ENCODE peak calls at places on chromosomes 5 and 9, in eight cellular contexts. One of them, this sample, is unnamed.

GRCh38 chr5:7878381-7878873 is 9.5 kb downstream of the MTRR start:
- DNase-seq in AG09319: no peak
- DNase-seq in spleen: no peak
- DNase-seq in left lung: no peak
- DNase-seq in Peyer's patch: no peak
- DNase-seq in KG1: no peak
- DNase-seq in KBM-7: no peak
- DNase-seq in naive thymus-derived CD8-positive, alpha-beta T cell: no peak
- DNase-seq in this sample: no peak

GRCh38 chr9:14027114-14027812 is 286.7 kb downstream of the NFIB start:
- DNase-seq in AG09319: no peak
- DNase-seq in spleen: no peak
- DNase-seq in left lung: peak
- DNase-seq in Peyer's patch: no peak
- DNase-seq in KG1: no peak
- DNase-seq in KBM-7: no peak
- DNase-seq in naive thymus-derived CD8-positive, alpha-beta T cell: no peak
- DNase-seq in this sample: no peak

GRCh38 chr5:132272341-132273210 is 15.1 kb downstream of the PDLIM4 start:
- DNase-seq in AG09319: no peak
- DNase-seq in spleen: peak
- DNase-seq in left lung: no peak
- DNase-seq in Peyer's patch: peak
- DNase-seq in KG1: no peak
- DNase-seq in KBM-7: peak
- DNase-seq in naive thymus-derived CD8-positive, alpha-beta T cell: peak
- DNase-seq in this sample: peak

GRCh38 chr9:77149879-77150278 is 27.5 kb upstream of the VPS13A start:
- DNase-seq in AG09319: no peak
- DNase-seq in spleen: no peak
- DNase-seq in left lung: no peak
- DNase-seq in Peyer's patch: no peak
- DNase-seq in KG1: no peak
- DNase-seq in KBM-7: no peak
- DNase-seq in naive thymus-derived CD8-positive, alpha-beta T cell: no peak
- DNase-seq in this sample: no peak

GRCh38 chr5:9430306-9430705 is 115.6 kb downstream of the SEMA5A start:
- DNase-seq in AG09319: no peak
- DNase-seq in spleen: no peak
- DNase-seq in left lung: no peak
- DNase-seq in Peyer's patch: no peak
- DNase-seq in KG1: no peak
- DNase-seq in KBM-7: no peak
- DNase-seq in naive thymus-derived CD8-positive, alpha-beta T cell: no peak
- DNase-seq in this sample: no peak

GRCh38 chr5:1204693-1205242 is 3.4 kb downstream of the SLC6A19 start:
- DNase-seq in AG09319: no peak
- DNase-seq in spleen: no peak
- DNase-seq in left lung: no peak
- DNase-seq in Peyer's patch: no peak
- DNase-seq in KG1: no peak
- DNase-seq in KBM-7: peak
- DNase-seq in naive thymus-derived CD8-positive, alpha-beta T cell: no peak
- DNase-seq in this sample: no peak

GRCh38 chr5:159412284-159413046 is 82.2 kb upstream of the IL12B start:
- DNase-seq in AG09319: no peak
- DNase-seq in spleen: peak
- DNase-seq in left lung: no peak
- DNase-seq in Peyer's patch: no peak
- DNase-seq in KG1: peak
- DNase-seq in KBM-7: peak
- DNase-seq in naive thymus-derived CD8-positive, alpha-beta T cell: peak
- DNase-seq in this sample: peak

GRCh38 chr5:132677191-132677590 is 3.4 kb downstream of the IL4 start:
- DNase-seq in AG09319: peak
- DNase-seq in spleen: peak
- DNase-seq in left lung: peak
- DNase-seq in Peyer's patch: peak
- DNase-seq in KG1: no peak
- DNase-seq in KBM-7: no peak
- DNase-seq in naive thymus-derived CD8-positive, alpha-beta T cell: no peak
- DNase-seq in this sample: no peak

GRCh38 chr5:88743231-88743879 is 139.6 kb downstream of the MEF2C start:
- DNase-seq in AG09319: no peak
- DNase-seq in spleen: no peak
- DNase-seq in left lung: no peak
- DNase-seq in Peyer's patch: no peak
- DNase-seq in KG1: no peak
- DNase-seq in KBM-7: no peak
- DNase-seq in naive thymus-derived CD8-positive, alpha-beta T cell: no peak
- DNase-seq in this sample: no peak

GRCh38 chr5:132877938-132878337 is 4.5 kb downstream of the LEAP2 start:
- DNase-seq in AG09319: no peak
- DNase-seq in spleen: no peak
- DNase-seq in left lung: peak
- DNase-seq in Peyer's patch: no peak
- DNase-seq in KG1: no peak
- DNase-seq in KBM-7: no peak
- DNase-seq in naive thymus-derived CD8-positive, alpha-beta T cell: no peak
- DNase-seq in this sample: no peak

GRCh38 chr9:128558431-128559310 is 6.3 kb downstream of the SPTAN1 start:
- DNase-seq in AG09319: no peak
- DNase-seq in spleen: peak
- DNase-seq in left lung: peak
- DNase-seq in Peyer's patch: peak
- DNase-seq in KG1: peak
- DNase-seq in KBM-7: peak
- DNase-seq in naive thymus-derived CD8-positive, alpha-beta T cell: peak
- DNase-seq in this sample: peak

GRCh38 chr5:138054863-138055558 is 22.1 kb upstream of the FAM13B start:
- DNase-seq in AG09319: no peak
- DNase-seq in spleen: no peak
- DNase-seq in left lung: no peak
- DNase-seq in Peyer's patch: no peak
- DNase-seq in KG1: no peak
- DNase-seq in KBM-7: no peak
- DNase-seq in naive thymus-derived CD8-positive, alpha-beta T cell: no peak
- DNase-seq in this sample: no peak

GRCh38 chr5:153480401-153480800 is 10.1 kb upstream of the GRIA1 start:
- DNase-seq in AG09319: no peak
- DNase-seq in spleen: no peak
- DNase-seq in left lung: no peak
- DNase-seq in Peyer's patch: no peak
- DNase-seq in KG1: no peak
- DNase-seq in KBM-7: no peak
- DNase-seq in naive thymus-derived CD8-positive, alpha-beta T cell: no peak
- DNase-seq in this sample: no peak

GRCh38 chr5:37133939-37134338 is 115.2 kb downstream of the CPLANE1 start:
- DNase-seq in AG09319: no peak
- DNase-seq in spleen: no peak
- DNase-seq in left lung: no peak
- DNase-seq in Peyer's patch: no peak
- DNase-seq in KG1: no peak
- DNase-seq in KBM-7: no peak
- DNase-seq in naive thymus-derived CD8-positive, alpha-beta T cell: no peak
- DNase-seq in this sample: no peak

GRCh38 chr5:113283558-113283957 is 151.2 kb downstream of the TSSK1B start:
- DNase-seq in AG09319: no peak
- DNase-seq in spleen: no peak
- DNase-seq in left lung: no peak
- DNase-seq in Peyer's patch: no peak
- DNase-seq in KG1: no peak
- DNase-seq in KBM-7: no peak
- DNase-seq in naive thymus-derived CD8-positive, alpha-beta T cell: no peak
- DNase-seq in this sample: no peak

This sample was measured in effector CD4-positive, alpha-beta T cell.